ENCODE peak calls at places on chromosomes 2 and 18, in five cellular contexts. One of them, this sample, is unnamed.

GRCh38 chr2:54279385-54279784 is 23.4 kb upstream of the TSPYL6 start:
- DNase-seq in K562: peak; percentile 20
- DNase-seq in SK-N-SH: no peak
- DNase-seq in HepG2: no peak
- DNase-seq in GM12878: no peak
- DNase-seq in this sample: no peak

GRCh38 chr2:233295891-233296290 is 11.7 kb upstream of the SAG start:
- DNase-seq in HepG2: no peak
- DNase-seq in K562: no peak
- DNase-seq in GM12878: no peak
- DNase-seq in SK-N-SH: no peak
- DNase-seq in this sample: no peak

GRCh38 chr18:9790261-9790660 is 82.2 kb downstream of the RAB31 start:
- DNase-seq in HepG2: no peak
- DNase-seq in K562: no peak
- DNase-seq in SK-N-SH: no peak
- DNase-seq in GM12878: no peak
- DNase-seq in this sample: no peak

GRCh38 chr2:144078802-144079386 is 441.0 kb downstream of the ZEB2 start:
- DNase-seq in GM12878: no peak
- DNase-seq in SK-N-SH: peak; percentile 33
- DNase-seq in HepG2: no peak
- DNase-seq in K562: no peak
- DNase-seq in this sample: no peak

GRCh38 chr2:157866202-157866601 is 9.9 kb downstream of the ACVR1 start:
- DNase-seq in SK-N-SH: no peak
- DNase-seq in HepG2: no peak
- DNase-seq in GM12878: no peak
- DNase-seq in K562: no peak
- DNase-seq in this sample: no peak

GRCh38 chr2:46299365-46300263 is 2.4 kb downstream of the EPAS1 start:
- DNase-seq in GM12878: no peak
- DNase-seq in SK-N-SH: peak; percentile 72
- DNase-seq in HepG2: peak; percentile 58
- DNase-seq in K562: peak; percentile 17
- DNase-seq in this sample: no peak

GRCh38 chr2:169182573-169182972 is 113.2 kb downstream of the DHRS9 start:
- DNase-seq in HepG2: no peak
- DNase-seq in K562: no peak
- DNase-seq in GM12878: no peak
- DNase-seq in SK-N-SH: no peak
- DNase-seq in this sample: no peak

GRCh38 chr2:38740851-38741541 is 10.2 kb downstream of the SRSF7 start:
- DNase-seq in HepG2: peak; percentile 60
- DNase-seq in SK-N-SH: peak; percentile 50
- DNase-seq in GM12878: no peak
- DNase-seq in K562: no peak
- DNase-seq in this sample: no peak

GRCh38 chr2:8590940-8591339 is 90.9 kb upstream of the ID2 start:
- DNase-seq in HepG2: peak; percentile 51
- DNase-seq in SK-N-SH: no peak
- DNase-seq in K562: no peak
- DNase-seq in GM12878: no peak
- DNase-seq in this sample: no peak

GRCh38 chr18:5158587-5158986 is 38.5 kb downstream of the AKAIN1 start:
- DNase-seq in GM12878: no peak
- DNase-seq in HepG2: no peak
- DNase-seq in SK-N-SH: no peak
- DNase-seq in K562: no peak
- DNase-seq in this sample: no peak

GRCh38 chr18:37393945-37394609 is 171.5 kb downstream of the CELF4 start:
- DNase-seq in SK-N-SH: peak; percentile 97
- DNase-seq in HepG2: no peak
- DNase-seq in K562: peak; percentile 89
- DNase-seq in GM12878: no peak
- DNase-seq in this sample: no peak

GRCh38 chr18:44828080-44828479 is 147.4 kb downstream of the SETBP1 start:
- DNase-seq in GM12878: no peak
- DNase-seq in K562: no peak
- DNase-seq in SK-N-SH: no peak
- DNase-seq in HepG2: no peak
- DNase-seq in this sample: no peak

GRCh38 chr2:43329637-43330036 is 103.2 kb upstream of the ZFP36L2 start:
- DNase-seq in GM12878: no peak
- DNase-seq in HepG2: no peak
- DNase-seq in K562: no peak
- DNase-seq in SK-N-SH: no peak
- DNase-seq in this sample: no peak

GRCh38 chr2:173288561-173288960 is 66.1 kb upstream of the CDCA7 start:
- DNase-seq in SK-N-SH: no peak
- DNase-seq in HepG2: no peak
- DNase-seq in GM12878: no peak
- DNase-seq in K562: no peak
- DNase-seq in this sample: no peak

GRCh38 chr2:191351298-191351697 is 106.1 kb downstream of the MYO1B start:
- DNase-seq in SK-N-SH: no peak
- DNase-seq in HepG2: no peak
- DNase-seq in GM12878: no peak
- DNase-seq in K562: no peak
- DNase-seq in this sample: no peak

GRCh38 chr2:55141572-55142413 is 90.3 kb downstream of the CLHC1 start:
- DNase-seq in HepG2: no peak
- DNase-seq in K562: peak; percentile 28
- DNase-seq in GM12878: no peak
- DNase-seq in SK-N-SH: no peak
- DNase-seq in this sample: no peak

GRCh38 chr18:61893971-61894750 is 1.4 kb upstream of the RNF152 start:
- DNase-seq in K562: peak; percentile 78
- DNase-seq in SK-N-SH: peak; percentile 97
- DNase-seq in GM12878: no peak
- DNase-seq in HepG2: peak; percentile 11
- DNase-seq in this sample: peak; percentile 18

GRCh38 chr2:27959496-27959895 is 69.0 kb downstream of the BABAM2 start:
- DNase-seq in HepG2: peak; percentile 69
- DNase-seq in SK-N-SH: no peak
- DNase-seq in GM12878: no peak
- DNase-seq in K562: no peak
- DNase-seq in this sample: no peak

DNA sequence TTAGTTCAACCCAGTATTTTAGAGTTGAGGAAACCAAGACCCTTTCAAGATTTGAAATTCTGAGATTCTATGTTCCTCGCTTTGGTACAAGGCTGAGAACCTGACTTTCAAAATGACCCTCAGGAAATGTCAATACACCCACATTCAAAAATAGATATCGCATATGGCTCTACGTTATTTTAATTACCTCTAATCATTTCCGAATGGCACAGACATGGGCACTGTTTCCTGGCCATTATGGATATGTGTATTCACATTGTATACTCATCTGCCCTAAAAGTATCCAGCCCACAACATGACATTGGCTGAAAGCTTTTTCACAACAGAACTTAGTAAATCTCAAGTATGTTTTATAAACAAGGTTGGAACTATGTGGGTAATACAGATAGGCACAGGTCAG is 6.7 kb downstream of the KLF7 start:
- DNase-seq in GM12878: no peak
- DNase-seq in SK-N-SH: no peak
- DNase-seq in K562: no peak
- DNase-seq in HepG2: no peak
- DNase-seq in this sample: no peak
- H4K20me1 ChIP-seq in GM12878: no peaks in the 10 kb centered on the region
- H4K20me1 ChIP-seq in SK-N-SH: peaks cover 92% of the 10 kb centered on the region
- H4K20me1 ChIP-seq in K562: no peaks in the 10 kb centered on the region
- H4K20me1 ChIP-seq in HepG2: peaks cover 8% of the 10 kb centered on the region
- H4K20me1 ChIP-seq in this sample: no peaks in the 10 kb centered on the region

DNA sequence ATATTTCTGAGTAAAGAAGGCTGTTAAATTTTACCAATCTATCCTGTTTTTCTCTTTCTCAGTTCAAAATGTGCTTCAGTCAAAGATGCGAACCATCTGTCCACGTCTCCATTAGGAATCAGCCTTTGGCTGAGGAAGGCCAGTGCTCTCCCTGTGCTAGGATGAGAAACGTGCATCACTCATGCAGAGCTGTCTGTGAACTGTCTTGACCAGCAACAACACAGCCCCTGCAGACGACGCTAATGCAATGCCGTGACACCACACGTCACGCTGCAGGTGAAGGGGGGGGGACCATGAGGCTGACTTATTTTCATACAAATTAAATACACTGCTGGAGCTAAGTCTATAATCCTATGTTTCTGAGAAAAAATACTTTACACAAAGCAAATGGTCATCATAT is 97.2 kb downstream of the MBP start:
- DNase-seq in HepG2: no peak
- DNase-seq in GM12878: no peak
- DNase-seq in K562: no peak
- DNase-seq in SK-N-SH: no peak
- DNase-seq in this sample: no peak
- TF ChIP-seq ZBTB33 in HepG2: no peak
- TF ChIP-seq ZBTB33 in GM12878: no peak
- TF ChIP-seq ZBTB33 in K562: no peak
- TF ChIP-seq ZBTB33 in SK-N-SH: no peak
- TF ChIP-seq ZBTB33 in this sample: no peak

GRCh38 chr18:76443519-76444435 is 51.3 kb downstream of the ZNF516 start:
- DNase-seq in HepG2: no peak
- DNase-seq in GM12878: no peak
- DNase-seq in K562: no peak
- DNase-seq in SK-N-SH: peak; percentile 52
- DNase-seq in this sample: no peak

GRCh38 chr18:76444436-76445105 is 50.5 kb downstream of the ZNF516 start:
- DNase-seq in GM12878: no peak
- DNase-seq in K562: no peak
- DNase-seq in HepG2: no peak
- DNase-seq in SK-N-SH: no peak
- DNase-seq in this sample: no peak

GRCh38 chr18:76446321-76446720 is 48.7 kb downstream of the ZNF516 start:
- DNase-seq in GM12878: no peak
- DNase-seq in SK-N-SH: no peak
- DNase-seq in HepG2: no peak
- DNase-seq in K562: no peak
- DNase-seq in this sample: no peak

GRCh38 chr18:76445741-76446232 is 49.3 kb downstream of the ZNF516 start:
- DNase-seq in SK-N-SH: peak; percentile 56
- DNase-seq in GM12878: no peak
- DNase-seq in HepG2: no peak
- DNase-seq in K562: no peak
- DNase-seq in this sample: no peak

GRCh38 chr18:76445275-76445674 is 49.8 kb downstream of the ZNF516 start:
- DNase-seq in HepG2: no peak
- DNase-seq in K562: no peak
- DNase-seq in GM12878: no peak
- DNase-seq in SK-N-SH: no peak
- DNase-seq in this sample: no peak
- H4K20me1 ChIP-seq in HepG2: peaks cover 68% of the 10 kb centered on the region
- H4K20me1 ChIP-seq in K562: no peaks in the 10 kb centered on the region
- H4K20me1 ChIP-seq in GM12878: peaks cover 4% of the 10 kb centered on the region
- H4K20me1 ChIP-seq in SK-N-SH: peaks cover 6% of the 10 kb centered on the region
- H4K20me1 ChIP-seq in this sample: no peaks in the 10 kb centered on the region

DNA sequence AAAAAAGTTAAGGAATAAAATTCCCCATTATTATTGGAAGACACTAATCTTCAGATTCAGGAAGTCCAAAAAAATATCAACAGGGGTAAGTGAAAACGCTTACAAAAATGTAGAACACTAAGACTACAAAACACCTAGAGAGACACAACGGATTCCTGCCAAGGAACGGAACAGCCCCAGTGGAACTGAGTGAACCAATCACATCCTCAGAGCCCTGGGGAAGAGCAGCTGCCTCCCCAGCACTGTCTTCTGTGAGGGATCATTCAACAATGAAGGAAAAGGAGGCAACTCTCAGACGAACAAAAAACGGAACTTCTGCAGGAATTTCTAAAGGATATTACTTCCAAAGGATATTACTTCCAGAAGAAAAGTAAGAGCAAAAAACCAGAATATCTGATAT is 82.0 kb downstream of the HDAC4 start:
- DNase-seq in K562: peak; percentile 51
- DNase-seq in HepG2: no peak
- DNase-seq in SK-N-SH: no peak
- DNase-seq in GM12878: no peak
- DNase-seq in this sample: no peak
- TF ChIP-seq ZBTB33 in K562: no peak
- TF ChIP-seq ZBTB33 in HepG2: no peak
- TF ChIP-seq ZBTB33 in SK-N-SH: no peak
- TF ChIP-seq ZBTB33 in GM12878: no peak
- TF ChIP-seq ZBTB33 in this sample: no peak

This sample was measured in HCT116.